ENCODE peak calls at places on chromosomes 1 and 21, in four cellular contexts. One of them, this sample, is unnamed.

GRCh38 chr1:194267021-194267420 is 1080.6 kb upstream of the B3GALT2 start:
- DNase-seq in HepG2: no peak
- DNase-seq in GM12878: no peak
- DNase-seq in H1: no peak
- DNase-seq in this sample: no peak

GRCh38 chr21:25963186-25963585 is 207.4 kb downstream of the APP start:
- DNase-seq in HepG2: no peak
- DNase-seq in GM12878: no peak
- DNase-seq in H1: no peak
- DNase-seq in this sample: no peak

GRCh38 chr21:42619841-42620240 is 33.6 kb upstream of the PDE9A start:
- DNase-seq in HepG2: no peak
- DNase-seq in GM12878: no peak
- DNase-seq in H1: no peak
- DNase-seq in this sample: no peak

GRCh38 chr1:171783816-171784530 is 2.5 kb downstream of the METTL13 start:
- DNase-seq in HepG2: no peak
- DNase-seq in GM12878: no peak
- DNase-seq in H1: no peak
- DNase-seq in this sample: no peak

GRCh38 chr1:31701137-31701736 is 2.6 kb downstream of the COL16A1 start:
- DNase-seq in HepG2: peak
- DNase-seq in GM12878: no peak
- DNase-seq in H1: no peak
- DNase-seq in this sample: peak

GRCh38 chr1:15833842-15834405 is 13.6 kb upstream of the SPEN start:
- DNase-seq in HepG2: no peak
- DNase-seq in GM12878: no peak
- DNase-seq in H1: no peak
- DNase-seq in this sample: no peak

GRCh38 chr1:234737915-234738314 is 127.9 kb upstream of the IRF2BP2 start:
- DNase-seq in HepG2: no peak
- DNase-seq in GM12878: no peak
- DNase-seq in H1: peak
- DNase-seq in this sample: no peak

GRCh38 chr1:3000671-3001470 is 20.4 kb upstream of the ACTRT2 start:
- DNase-seq in HepG2: no peak
- DNase-seq in GM12878: no peak
- DNase-seq in H1: no peak
- DNase-seq in this sample: no peak

GRCh38 chr1:39427369-39427768 is 64.1 kb upstream of the BMP8A start:
- DNase-seq in HepG2: no peak
- DNase-seq in GM12878: no peak
- DNase-seq in H1: no peak
- DNase-seq in this sample: no peak

GRCh38 chr1:31976401-31976800 is 37.3 kb upstream of the KHDRBS1 start:
- DNase-seq in HepG2: no peak
- DNase-seq in GM12878: no peak
- DNase-seq in H1: no peak
- DNase-seq in this sample: no peak

GRCh38 chr1:76351655-76352054 is 277.1 kb downstream of the ST6GALNAC3 start:
- DNase-seq in HepG2: no peak
- DNase-seq in GM12878: no peak
- DNase-seq in H1: no peak
- DNase-seq in this sample: no peak

GRCh38 chr21:32545948-32546441 is 39.3 kb downstream of the TCP10L start:
- DNase-seq in HepG2: no peak
- DNase-seq in GM12878: no peak
- DNase-seq in H1: no peak
- DNase-seq in this sample: peak

GRCh38 chr1:12511516-12512468 is 106.2 kb downstream of the DHRS3 start:
- DNase-seq in HepG2: no peak
- DNase-seq in GM12878: no peak
- DNase-seq in H1: no peak
- DNase-seq in this sample: peak

GRCh38 chr21:45849651-45850050 is 131.9 kb upstream of the COL6A1 start:
- DNase-seq in HepG2: no peak
- DNase-seq in GM12878: no peak
- DNase-seq in H1: no peak
- DNase-seq in this sample: no peak

GRCh38 chr1:218439541-218440295 is 94.6 kb downstream of the TGFB2 start:
- DNase-seq in HepG2: peak
- DNase-seq in GM12878: no peak
- DNase-seq in H1: no peak
- DNase-seq in this sample: no peak

GRCh38 chr1:106254748-106255147 is 801.7 kb upstream of the PRMT6 start:
- DNase-seq in HepG2: no peak
- DNase-seq in GM12878: no peak
- DNase-seq in H1: no peak
- DNase-seq in this sample: no peak

GRCh38 chr1:203342192-203342940 is 8.6 kb downstream of the FMOD start:
- DNase-seq in HepG2: peak
- DNase-seq in GM12878: no peak
- DNase-seq in H1: peak
- DNase-seq in this sample: peak

GRCh38 chr1:231201375-231202124 is 39.5 kb upstream of the GNPAT start:
- DNase-seq in HepG2: no peak
- DNase-seq in GM12878: no peak
- DNase-seq in H1: no peak
- DNase-seq in this sample: no peak

GRCh38 chr1:166605137-166605536 is 234.1 kb upstream of the POGK start:
- DNase-seq in HepG2: no peak
- DNase-seq in GM12878: no peak
- DNase-seq in H1: no peak
- DNase-seq in this sample: no peak

GRCh38 chr1:27542463-27543273 is 52.7 kb upstream of the WASF2 start:
- DNase-seq in HepG2: peak
- DNase-seq in GM12878: no peak
- DNase-seq in H1: no peak
- DNase-seq in this sample: peak

GRCh38 chr1:181483084-181483559 is at the start of gene CACNA1E:
- DNase-seq in HepG2: no peak
- DNase-seq in GM12878: no peak
- DNase-seq in H1: no peak
- DNase-seq in this sample: no peak

GRCh38 chr1:41102653-41103052 is 81.1 kb upstream of the SLFNL1 start:
- DNase-seq in HepG2: no peak
- DNase-seq in GM12878: no peak
- DNase-seq in H1: no peak
- DNase-seq in this sample: no peak

GRCh38 chr1:65881070-65881594 is 88.4 kb downstream of the PDE4B start:
- DNase-seq in HepG2: no peak
- DNase-seq in GM12878: no peak
- DNase-seq in H1: no peak
- DNase-seq in this sample: no peak

GRCh38 chr1:165060285-165060793 is 296.2 kb downstream of the LMX1A start:
- DNase-seq in HepG2: no peak
- DNase-seq in GM12878: no peak
- DNase-seq in H1: no peak
- DNase-seq in this sample: no peak

GRCh38 chr1:7940745-7941436 is at the start of gene TNFRSF9:
- DNase-seq in HepG2: no peak
- DNase-seq in GM12878: no peak
- DNase-seq in H1: no peak
- DNase-seq in this sample: peak

GRCh38 chr1:177080564-177080963 is 83.9 kb downstream of the ASTN1 start:
- DNase-seq in HepG2: no peak
- DNase-seq in GM12878: no peak
- DNase-seq in H1: no peak
- DNase-seq in this sample: no peak

GRCh38 chr21:16589046-16589445 is 859.3 kb downstream of the USP25 start:
- DNase-seq in HepG2: no peak
- DNase-seq in GM12878: no peak
- DNase-seq in H1: no peak
- DNase-seq in this sample: no peak

GRCh38 chr1:214637722-214638473 is 34.9 kb downstream of the CENPF start:
- DNase-seq in HepG2: peak
- DNase-seq in GM12878: no peak
- DNase-seq in H1: no peak
- DNase-seq in this sample: peak

GRCh38 chr1:64745986-64746940 is 1.4 kb downstream of the RAVER2 start:
- DNase-seq in HepG2: no peak
- DNase-seq in GM12878: no peak
- DNase-seq in H1: no peak
- DNase-seq in this sample: no peak

GRCh38 chr1:55425310-55425930 is 210.3 kb upstream of the USP24 start:
- DNase-seq in HepG2: no peak
- DNase-seq in GM12878: no peak
- DNase-seq in H1: no peak
- DNase-seq in this sample: no peak

GRCh38 chr1:55426156-55426555 is 211.0 kb upstream of the USP24 start:
- DNase-seq in HepG2: no peak
- DNase-seq in GM12878: no peak
- DNase-seq in H1: no peak
- DNase-seq in this sample: no peak

GRCh38 chr1:55420866-55421265 is 205.7 kb upstream of the USP24 start:
- DNase-seq in HepG2: no peak
- DNase-seq in GM12878: no peak
- DNase-seq in H1: no peak
- DNase-seq in this sample: no peak

GRCh38 chr1:55421317-55421716 is 206.2 kb upstream of the USP24 start:
- DNase-seq in HepG2: peak
- DNase-seq in GM12878: no peak
- DNase-seq in H1: no peak
- DNase-seq in this sample: no peak

GRCh38 chr1:55423376-55423775 is 208.2 kb upstream of the USP24 start:
- DNase-seq in HepG2: no peak
- DNase-seq in GM12878: no peak
- DNase-seq in H1: no peak
- DNase-seq in this sample: no peak
- TF ChIP-seq HDAC6 in HepG2: no peak
- TF ChIP-seq HDAC6 in GM12878: no peak
- TF ChIP-seq HDAC6 in H1: no peak
- TF ChIP-seq HDAC6 in this sample: no peak

GRCh38 chr1:232305020-232305419 is 324.9 kb downstream of the SIPA1L2 start:
- DNase-seq in HepG2: no peak
- DNase-seq in GM12878: no peak
- DNase-seq in H1: no peak
- DNase-seq in this sample: no peak

GRCh38 chr1:232300461-232300860 is 329.5 kb downstream of the SIPA1L2 start:
- DNase-seq in HepG2: no peak
- DNase-seq in GM12878: no peak
- DNase-seq in H1: no peak
- DNase-seq in this sample: no peak

GRCh38 chr1:232302376-232303049 is 327.4 kb downstream of the SIPA1L2 start:
- DNase-seq in HepG2: no peak
- DNase-seq in GM12878: no peak
- DNase-seq in H1: no peak
- DNase-seq in this sample: no peak

GRCh38 chr1:232301246-232301645 is 328.7 kb downstream of the SIPA1L2 start:
- DNase-seq in HepG2: no peak
- DNase-seq in GM12878: no peak
- DNase-seq in H1: no peak
- DNase-seq in this sample: no peak

GRCh38 chr1:232303221-232303620 is 326.7 kb downstream of the SIPA1L2 start:
- DNase-seq in HepG2: no peak
- DNase-seq in GM12878: no peak
- DNase-seq in H1: no peak
- DNase-seq in this sample: no peak
- TF ChIP-seq HDAC6 in HepG2: no peak
- TF ChIP-seq HDAC6 in GM12878: no peak
- TF ChIP-seq HDAC6 in H1: no peak
- TF ChIP-seq HDAC6 in this sample: no peak

GRCh38 chr1:244662604-244663003 is 9.7 kb downstream of the DESI2 start:
- DNase-seq in HepG2: no peak
- DNase-seq in GM12878: no peak
- DNase-seq in H1: no peak
- DNase-seq in this sample: no peak
- TF ChIP-seq HDAC6 in HepG2: no peak
- TF ChIP-seq HDAC6 in GM12878: no peak
- TF ChIP-seq HDAC6 in H1: no peak
- TF ChIP-seq HDAC6 in this sample: no peak

GRCh38 chr1:117061986-117062415 is 1.9 kb downstream of the TTF2 start:
- DNase-seq in HepG2: no peak
- DNase-seq in GM12878: peak
- DNase-seq in H1: no peak
- DNase-seq in this sample: no peak
- TF ChIP-seq HDAC6 in HepG2: no peak
- TF ChIP-seq HDAC6 in GM12878: no peak
- TF ChIP-seq HDAC6 in H1: no peak
- TF ChIP-seq HDAC6 in this sample: no peak

DNA sequence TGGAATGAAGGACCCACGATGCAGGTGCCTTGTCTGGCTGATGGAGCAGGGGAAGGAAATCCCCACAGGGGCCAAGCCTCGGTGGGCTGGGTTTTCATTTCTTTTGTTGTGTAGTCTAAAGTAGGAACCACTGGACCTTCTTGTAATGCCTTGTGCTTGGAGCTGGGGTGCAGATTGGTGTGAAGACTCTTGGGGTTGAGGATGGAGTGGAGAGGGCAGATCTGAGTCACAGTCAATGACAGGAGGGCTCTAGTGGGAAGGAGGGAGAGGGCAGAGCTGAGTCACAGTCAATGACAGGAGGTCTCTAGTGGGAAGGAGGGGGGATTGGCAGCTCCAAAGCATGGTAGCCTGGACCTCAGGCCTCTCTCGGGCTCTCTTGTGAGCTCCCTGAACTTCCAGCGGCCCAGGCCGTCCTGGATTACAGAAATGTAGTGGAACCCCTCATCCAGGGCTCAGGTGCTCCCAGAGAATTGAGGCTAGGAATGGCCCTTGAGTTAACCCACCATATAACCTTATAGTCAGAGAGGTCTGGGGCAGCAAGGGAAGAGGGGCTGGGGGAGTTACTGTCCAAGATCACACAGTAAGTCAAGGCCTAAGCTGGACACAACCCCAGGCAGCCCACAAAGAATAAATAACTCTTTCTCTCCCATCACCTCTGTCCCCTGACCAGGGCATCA is 313.8 kb downstream of the MATN1 start:
- DNase-seq in HepG2: no peak
- DNase-seq in GM12878: no peak
- DNase-seq in H1: peak
- DNase-seq in this sample: no peak
- TF ChIP-seq HDAC6 in HepG2: no peak
- TF ChIP-seq HDAC6 in GM12878: no peak
- TF ChIP-seq HDAC6 in H1: no peak
- TF ChIP-seq HDAC6 in this sample: no peak

GRCh38 chr1:246324711-246325110 is 182.4 kb downstream of the SMYD3 start:
- DNase-seq in HepG2: no peak
- DNase-seq in GM12878: no peak
- DNase-seq in H1: no peak
- DNase-seq in this sample: no peak
- TF ChIP-seq HDAC6 in HepG2: no peak
- TF ChIP-seq HDAC6 in GM12878: no peak
- TF ChIP-seq HDAC6 in H1: no peak
- TF ChIP-seq HDAC6 in this sample: no peak

This sample was measured in K562.